ENCODE peak calls at places on chromosome 21, in nine cellular contexts. D is occipital lobe, F is NCI-H774, I is HCEC 1CT, T is HL-60, Y is stomach, Z is GM12864, M is brain microvascular endothelial cell, U is T-helper 1 cell. E is an unnamed sample.

GRCh38 chr21:35925497-35925896 is 134.8 kb downstream of the SETD4 start:
- DNase-seq in F (no peak), Y (peak), T (no peak), M (no peak), U (peak), I (peak), D (no peak), Z (no peak), E (peak)

GRCh38 chr21:17679002-17679600 is 66.4 kb upstream of the BTG3 start:
- DNase-seq in Y (no peak), F (peak), Z (peak), U (peak), D (no peak), I (peak), T (peak), M (peak), E (no peak)

GRCh38 chr21:46291561-46291960 is 5.4 kb downstream of the YBEY start:
- DNase-seq in D (no peak), Y (no peak), Z (no peak), I (no peak), T (no peak), F (no peak), U (no peak), M (no peak), E (no peak)

GRCh38 chr21:40315647-40316046 is 448.4 kb downstream of the PCP4 start:
- DNase-seq in I (no peak), D (no peak), Z (no peak), M (no peak), F (no peak), Y (no peak), U (no peak), T (no peak), E (no peak)

GRCh38 chr21:36134820-36135390 is at the start of gene CBR3:
- DNase-seq in Z (no peak), D (peak), F (peak), I (peak), T (no peak), U (peak), M (peak), Y (peak), E (peak)

GRCh38 chr21:31905444-31906400 is 32.9 kb downstream of the HUNK start:
- DNase-seq in D (no peak), F (no peak), M (no peak), T (no peak), U (no peak), I (no peak), Y (no peak), Z (no peak), E (no peak)

GRCh38 chr21:22145555-22145954 is 1147.3 kb downstream of the NCAM2 start:
- DNase-seq in U (no peak), D (no peak), F (no peak), M (no peak), I (no peak), Z (no peak), T (no peak), Y (no peak), E (no peak)

GRCh38 chr21:17461014-17461413 is 51.8 kb upstream of the CXADR start:
- DNase-seq in M (peak), D (peak), T (no peak), U (no peak), Z (no peak), Y (no peak), F (no peak), I (peak), E (no peak)

GRCh38 chr21:45421846-45422775 is 17.1 kb downstream of the COL18A1 start:
- DNase-seq in Z (no peak), D (no peak), T (no peak), F (no peak), M (no peak), I (no peak), U (no peak), Y (no peak), E (peak)

GRCh38 chr21:33642896-33643657 is 776 bp downstream of the ITSN1 start:
- DNase-seq in F (no peak), M (no peak), D (no peak), U (peak), T (no peak), I (peak), Y (peak), Z (no peak), E (peak)

GRCh38 chr21:14734191-14734590 is 188.1 kb upstream of the SAMSN1 start:
- DNase-seq in Y (no peak), T (peak), Z (peak), D (no peak), F (no peak), U (no peak), I (no peak), M (no peak), E (no peak)

GRCh38 chr21:25964926-25965325 is 205.6 kb downstream of the APP start:
- DNase-seq in M (no peak), D (no peak), I (no peak), Y (no peak), Z (no peak), U (no peak), F (no peak), T (no peak), E (no peak)

GRCh38 chr21:35377505-35378090 is 328.5 kb upstream of the RUNX1 start:
- DNase-seq in M (peak), Y (no peak), Z (no peak), U (no peak), I (peak), D (no peak), F (no peak), T (no peak), E (no peak)

GRCh38 chr21:25733859-25734653 is 648 bp downstream of the ATP5PF start:
- DNase-seq in U (peak), F (no peak), I (peak), D (no peak), Y (no peak), M (peak), T (peak), Z (no peak), E (no peak)

GRCh38 chr21:35011681-35012080 is 37.4 kb downstream of the RUNX1 start:
- DNase-seq in M (no peak), D (no peak), F (peak), Z (no peak), U (no peak), I (peak), Y (no peak), T (no peak), E (no peak)

GRCh38 chr21:18553786-18554185 is 150.2 kb upstream of the TMPRSS15 start:
- DNase-seq in U (no peak), D (no peak), Y (no peak), Z (no peak), T (no peak), F (no peak), M (no peak), I (no peak), E (no peak)

GRCh38 chr21:46562964-46563607 is 41.8 kb downstream of the S100B start:
- DNase-seq in F (no peak), M (no peak), T (peak), U (no peak), D (no peak), Y (no peak), I (no peak), Z (no peak), E (no peak)

GRCh38 chr21:45787371-45787770 is 143.8 kb downstream of the PCBP3 start:
- DNase-seq in F (no peak), D (no peak), T (no peak), M (no peak), U (no peak), Y (no peak), I (no peak), Z (no peak), E (no peak)

GRCh38 chr21:29372063-29372802 is 73.5 kb downstream of the BACH1 start:
- DNase-seq in F (peak), T (peak), U (peak), D (no peak), M (peak), Z (peak), I (peak), Y (peak), E (no peak)

GRCh38 chr21:45383111-45383614 is 21.8 kb upstream of the COL18A1 start:
- DNase-seq in F (no peak), Z (no peak), Y (no peak), D (no peak), U (no peak), I (no peak), M (no peak), T (no peak), E (peak)

GRCh38 chr21:25462517-25462971 is 144.7 kb downstream of the MRPL39 start:
- DNase-seq in D (no peak), I (no peak), M (no peak), Z (peak), U (peak), Y (no peak), F (no peak), T (no peak), E (no peak)

GRCh38 chr21:45886610-45887026 is 95.0 kb upstream of the COL6A1 start:
- DNase-seq in Y (no peak), Z (no peak), F (no peak), I (no peak), D (no peak), U (no peak), T (no peak), M (no peak), E (no peak)

GRCh38 chr21:44428281-44428942 is 26.9 kb upstream of the LRRC3 start:
- DNase-seq in Y (peak), I (no peak), F (peak), U (peak), M (no peak), D (no peak), T (peak), Z (peak), E (peak)

GRCh38 chr21:17479606-17480005 is 33.2 kb upstream of the CXADR start:
- DNase-seq in M (no peak), D (no peak), U (no peak), Z (no peak), I (no peak), T (no peak), F (no peak), Y (no peak), E (no peak)

GRCh38 chr21:41410767-41411448 is 15.1 kb upstream of the MX1 start:
- DNase-seq in I (no peak), Y (no peak), Z (no peak), D (no peak), F (no peak), M (no peak), U (no peak), T (no peak), E (no peak)

GRCh38 chr21:36097427-36098230 is 27.8 kb downstream of the CBR1 start:
- DNase-seq in M (peak), F (no peak), U (no peak), Y (no peak), I (peak), T (no peak), Z (no peak), D (no peak), E (no peak)

GRCh38 chr21:41874611-41875010 is 4.5 kb downstream of the PRDM15 start:
- DNase-seq in Y (no peak), T (no peak), I (no peak), Z (no peak), D (no peak), M (no peak), F (no peak), U (no peak), E (no peak)